ENCODE peak calls at places on chromosomes 3 and 15, in six cellular contexts. P is hypothalamus, Z is KG1, X is lung microvascular endothelial cell, K is skeletal muscle cell, T is IMR-90. U is an unnamed sample.

GRCh38 chr3:12193485-12194165 is 34.9 kb upstream of the TIMP4 start:
- DNase-seq in T (peak), Z (peak), K (peak), X (peak), P (no peak), U (peak)

GRCh38 chr15:31396881-31397560 is 70.4 kb downstream of the KLF13 start:
- DNase-seq in P (no peak), T (peak), K (peak), Z (no peak), X (peak), U (peak)

GRCh38 chr3:186307594-186307993 is 54.4 kb downstream of the DGKG start:
- DNase-seq in Z (peak), X (peak), P (no peak), T (peak), K (no peak), U (peak)

GRCh38 chr15:96574766-96575165 is 244.3 kb downstream of the NR2F2 start:
- DNase-seq in P (no peak), X (no peak), K (no peak), T (no peak), Z (no peak), U (no peak)

GRCh38 chr3:179884136-179884535 is 152.6 kb downstream of the PEX5L start:
- DNase-seq in X (no peak), T (no peak), Z (no peak), P (no peak), K (no peak), U (no peak)

GRCh38 chr15:40830884-40831283 is 2.4 kb upstream of the PPP1R14D start:
- DNase-seq in K (no peak), T (no peak), Z (no peak), X (no peak), P (no peak), U (no peak)

GRCh38 chr3:16415911-16416310 is 97.6 kb downstream of the RFTN1 start:
- DNase-seq in Z (no peak), T (no peak), X (no peak), P (no peak), K (no peak), U (peak)

GRCh38 chr3:179829391-179829790 is 176.6 kb downstream of the USP13 start:
- DNase-seq in P (no peak), K (no peak), Z (no peak), T (no peak), X (no peak), U (no peak)

U was measured in EH.